ENCODE peak calls at places on chromosomes 11 and 22, in six cellular contexts. One of them, this sample, is unnamed.

GRCh38 chr11:115784796-115785521 is 280.7 kb upstream of the CADM1 start:
- DNase-seq in WTC11: no peak
- DNase-seq in Calu3: no peak
- DNase-seq in neural progenitor cell: no peak
- DNase-seq in dorsolateral prefrontal cortex: no peak
- DNase-seq in uterus: peak
- DNase-seq in this sample: no peak

GRCh38 chr11:79237676-79238075 is 203.2 kb downstream of the TENM4 start:
- DNase-seq in Calu3: no peak
- DNase-seq in dorsolateral prefrontal cortex: no peak
- DNase-seq in uterus: peak
- DNase-seq in WTC11: no peak
- DNase-seq in neural progenitor cell: no peak
- DNase-seq in this sample: no peak

GRCh38 chr11:118652681-118653181 is 26.7 kb downstream of the TREH start:
- DNase-seq in dorsolateral prefrontal cortex: peak
- DNase-seq in neural progenitor cell: no peak
- DNase-seq in uterus: no peak
- DNase-seq in Calu3: no peak
- DNase-seq in WTC11: no peak
- DNase-seq in this sample: no peak

GRCh38 chr11:115161876-115162275 is 342.3 kb downstream of the CADM1 start:
- DNase-seq in Calu3: no peak
- DNase-seq in uterus: no peak
- DNase-seq in dorsolateral prefrontal cortex: no peak
- DNase-seq in neural progenitor cell: no peak
- DNase-seq in WTC11: no peak
- DNase-seq in this sample: no peak

GRCh38 chr11:1548221-1549070 is 23.6 kb downstream of the DUSP8 start:
- DNase-seq in WTC11: peak
- DNase-seq in Calu3: peak
- DNase-seq in uterus: peak
- DNase-seq in dorsolateral prefrontal cortex: peak
- DNase-seq in neural progenitor cell: peak
- DNase-seq in this sample: no peak

GRCh38 chr11:68948496-68948895 is 32.3 kb downstream of the MRGPRD start:
- DNase-seq in WTC11: no peak
- DNase-seq in neural progenitor cell: no peak
- DNase-seq in uterus: no peak
- DNase-seq in dorsolateral prefrontal cortex: no peak
- DNase-seq in Calu3: no peak
- DNase-seq in this sample: no peak

GRCh38 chr11:20125927-20126326 is 34.3 kb downstream of the DBX1 start:
- DNase-seq in uterus: no peak
- DNase-seq in Calu3: no peak
- DNase-seq in neural progenitor cell: no peak
- DNase-seq in dorsolateral prefrontal cortex: no peak
- DNase-seq in WTC11: no peak
- DNase-seq in this sample: no peak

GRCh38 chr11:64553554-64554201 is 37.3 kb upstream of the SLC22A12 start:
- DNase-seq in WTC11: peak
- DNase-seq in neural progenitor cell: peak
- DNase-seq in uterus: peak
- DNase-seq in dorsolateral prefrontal cortex: peak
- DNase-seq in Calu3: peak
- DNase-seq in this sample: peak

GRCh38 chr22:24134090-24134846 is 47.0 kb upstream of the SUSD2 start:
- DNase-seq in uterus: peak
- DNase-seq in Calu3: no peak
- DNase-seq in dorsolateral prefrontal cortex: peak
- DNase-seq in neural progenitor cell: peak
- DNase-seq in WTC11: no peak
- DNase-seq in this sample: peak

GRCh38 chr11:46002146-46002545 is 79.7 kb downstream of the LARGE2 start:
- DNase-seq in uterus: no peak
- DNase-seq in dorsolateral prefrontal cortex: no peak
- DNase-seq in neural progenitor cell: no peak
- DNase-seq in WTC11: no peak
- DNase-seq in Calu3: no peak
- DNase-seq in this sample: no peak

GRCh38 chr11:128717581-128717980 is 23.7 kb downstream of the FLI1 start:
- DNase-seq in WTC11: no peak
- DNase-seq in uterus: no peak
- DNase-seq in dorsolateral prefrontal cortex: no peak
- DNase-seq in neural progenitor cell: no peak
- DNase-seq in Calu3: no peak
- DNase-seq in this sample: no peak

GRCh38 chr22:48871176-48871840 is 956.4 kb downstream of the BRD1 start:
- DNase-seq in uterus: no peak
- DNase-seq in WTC11: no peak
- DNase-seq in dorsolateral prefrontal cortex: no peak
- DNase-seq in neural progenitor cell: no peak
- DNase-seq in Calu3: no peak
- DNase-seq in this sample: no peak

GRCh38 chr11:57156928-57157327 is 24.8 kb upstream of the LRRC55 start:
- DNase-seq in dorsolateral prefrontal cortex: no peak
- DNase-seq in Calu3: no peak
- DNase-seq in uterus: no peak
- DNase-seq in neural progenitor cell: no peak
- DNase-seq in WTC11: no peak
- DNase-seq in this sample: no peak

GRCh38 chr22:19844423-19845368 is 10.0 kb downstream of the GNB1L start:
- DNase-seq in Calu3: no peak
- DNase-seq in WTC11: no peak
- DNase-seq in neural progenitor cell: no peak
- DNase-seq in dorsolateral prefrontal cortex: no peak
- DNase-seq in uterus: peak
- DNase-seq in this sample: peak

GRCh38 chr22:38927033-38927789 is 30.2 kb upstream of the APOBEC3A start:
- DNase-seq in dorsolateral prefrontal cortex: peak
- DNase-seq in uterus: peak
- DNase-seq in WTC11: peak
- DNase-seq in neural progenitor cell: peak
- DNase-seq in Calu3: peak
- DNase-seq in this sample: peak
- TF ChIP-seq CTCF in dorsolateral prefrontal cortex: peak
- TF ChIP-seq CTCF in uterus: peak
- TF ChIP-seq CTCF in WTC11: peak
- TF ChIP-seq CTCF in neural progenitor cell: peak
- TF ChIP-seq CTCF in Calu3: peak
- TF ChIP-seq CTCF in this sample: peak

GRCh38 chr11:473415-473814 is 23.3 kb downstream of the PTDSS2 start:
- DNase-seq in WTC11: no peak
- DNase-seq in uterus: no peak
- DNase-seq in Calu3: no peak
- DNase-seq in neural progenitor cell: no peak
- DNase-seq in dorsolateral prefrontal cortex: no peak
- DNase-seq in this sample: no peak

GRCh38 chr11:471468-472145 is 21.5 kb downstream of the PTDSS2 start:
- DNase-seq in Calu3: no peak
- DNase-seq in WTC11: no peak
- DNase-seq in dorsolateral prefrontal cortex: no peak
- DNase-seq in neural progenitor cell: no peak
- DNase-seq in uterus: no peak
- DNase-seq in this sample: no peak

GRCh38 chr11:473975-474785 is 24.1 kb downstream of the PTDSS2 start:
- DNase-seq in uterus: no peak
- DNase-seq in WTC11: no peak
- DNase-seq in neural progenitor cell: no peak
- DNase-seq in dorsolateral prefrontal cortex: no peak
- DNase-seq in Calu3: no peak
- DNase-seq in this sample: no peak

GRCh38 chr11:472816-473215 is 22.7 kb downstream of the PTDSS2 start:
- DNase-seq in uterus: no peak
- DNase-seq in WTC11: no peak
- DNase-seq in neural progenitor cell: no peak
- DNase-seq in Calu3: no peak
- DNase-seq in dorsolateral prefrontal cortex: no peak
- DNase-seq in this sample: no peak

DNA sequence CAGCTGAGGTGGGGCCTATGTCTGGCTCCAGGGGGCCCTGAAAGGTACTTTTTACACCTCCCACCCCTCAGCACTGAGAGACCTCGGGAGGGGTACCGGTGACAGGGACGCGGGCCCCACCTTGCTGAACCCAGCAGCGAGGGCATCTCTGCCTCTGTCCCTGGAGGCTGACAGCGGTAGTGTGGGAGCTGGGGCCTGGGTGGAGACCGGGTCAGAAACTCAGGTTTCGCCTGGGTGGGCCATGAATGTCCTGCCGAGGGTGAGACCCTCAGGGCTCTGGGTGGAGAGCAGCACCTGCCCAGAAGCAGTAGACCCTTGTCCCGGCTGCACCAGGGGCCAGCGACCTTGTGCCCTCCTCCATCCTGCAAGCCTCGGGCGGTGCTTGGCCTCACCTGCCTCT is 22.2 kb downstream of the PTDSS2 start:
- DNase-seq in WTC11: no peak
- DNase-seq in neural progenitor cell: no peak
- DNase-seq in Calu3: no peak
- DNase-seq in dorsolateral prefrontal cortex: no peak
- DNase-seq in uterus: no peak
- DNase-seq in this sample: no peak
- TF ChIP-seq CTCF in WTC11: no peak
- TF ChIP-seq CTCF in neural progenitor cell: no peak
- TF ChIP-seq CTCF in Calu3: no peak
- TF ChIP-seq CTCF in dorsolateral prefrontal cortex: no peak
- TF ChIP-seq CTCF in uterus: no peak
- TF ChIP-seq CTCF in this sample: no peak

GRCh38 chr11:8689726-8690255 is 7.2 kb downstream of the RPL27A start:
- DNase-seq in dorsolateral prefrontal cortex: no peak
- DNase-seq in neural progenitor cell: no peak
- DNase-seq in uterus: no peak
- DNase-seq in Calu3: no peak
- DNase-seq in WTC11: no peak
- DNase-seq in this sample: no peak

GRCh38 chr11:8686325-8686724 is 3.7 kb downstream of the RPL27A start:
- DNase-seq in dorsolateral prefrontal cortex: no peak
- DNase-seq in neural progenitor cell: no peak
- DNase-seq in uterus: no peak
- DNase-seq in Calu3: no peak
- DNase-seq in WTC11: no peak
- DNase-seq in this sample: no peak

GRCh38 chr11:8685820-8686219 is 3.2 kb downstream of the RPL27A start:
- DNase-seq in Calu3: no peak
- DNase-seq in neural progenitor cell: no peak
- DNase-seq in dorsolateral prefrontal cortex: no peak
- DNase-seq in uterus: no peak
- DNase-seq in WTC11: no peak
- DNase-seq in this sample: no peak

GRCh38 chr11:8690374-8691342 is 8.1 kb downstream of the RPL27A start:
- DNase-seq in neural progenitor cell: no peak
- DNase-seq in Calu3: no peak
- DNase-seq in uterus: no peak
- DNase-seq in WTC11: no peak
- DNase-seq in dorsolateral prefrontal cortex: no peak
- DNase-seq in this sample: no peak

GRCh38 chr11:8688414-8689362 is 6.1 kb downstream of the RPL27A start:
- DNase-seq in Calu3: peak
- DNase-seq in WTC11: peak
- DNase-seq in uterus: peak
- DNase-seq in dorsolateral prefrontal cortex: peak
- DNase-seq in neural progenitor cell: peak
- DNase-seq in this sample: peak
- TF ChIP-seq CTCF in Calu3: no peak
- TF ChIP-seq CTCF in WTC11: no peak
- TF ChIP-seq CTCF in uterus: peak
- TF ChIP-seq CTCF in dorsolateral prefrontal cortex: peak
- TF ChIP-seq CTCF in neural progenitor cell: peak
- TF ChIP-seq CTCF in this sample: no peak

GRCh38 chr22:27723150-27723549 is 78.4 kb downstream of the MN1 start:
- DNase-seq in dorsolateral prefrontal cortex: no peak
- DNase-seq in neural progenitor cell: no peak
- DNase-seq in WTC11: no peak
- DNase-seq in uterus: no peak
- DNase-seq in Calu3: no peak
- DNase-seq in this sample: no peak
- TF ChIP-seq CTCF in dorsolateral prefrontal cortex: no peak
- TF ChIP-seq CTCF in neural progenitor cell: peak
- TF ChIP-seq CTCF in WTC11: no peak
- TF ChIP-seq CTCF in uterus: no peak
- TF ChIP-seq CTCF in Calu3: peak
- TF ChIP-seq CTCF in this sample: peak

GRCh38 chr22:22031571-22031970 is 49.0 kb upstream of the TOP3B start:
- DNase-seq in dorsolateral prefrontal cortex: no peak
- DNase-seq in WTC11: no peak
- DNase-seq in uterus: no peak
- DNase-seq in neural progenitor cell: no peak
- DNase-seq in Calu3: no peak
- DNase-seq in this sample: no peak
- TF ChIP-seq CTCF in dorsolateral prefrontal cortex: no peak
- TF ChIP-seq CTCF in WTC11: no peak
- TF ChIP-seq CTCF in uterus: no peak
- TF ChIP-seq CTCF in neural progenitor cell: no peak
- TF ChIP-seq CTCF in Calu3: no peak
- TF ChIP-seq CTCF in this sample: no peak

GRCh38 chr22:36284171-36284571 is 31.2 kb downstream of the APOL1 start:
- DNase-seq in neural progenitor cell: no peak
- DNase-seq in WTC11: no peak
- DNase-seq in Calu3: no peak
- DNase-seq in dorsolateral prefrontal cortex: no peak
- DNase-seq in uterus: no peak
- DNase-seq in this sample: no peak
- TF ChIP-seq CTCF in neural progenitor cell: no peak
- TF ChIP-seq CTCF in WTC11: no peak
- TF ChIP-seq CTCF in Calu3: no peak
- TF ChIP-seq CTCF in dorsolateral prefrontal cortex: no peak
- TF ChIP-seq CTCF in uterus: no peak
- TF ChIP-seq CTCF in this sample: no peak

GRCh38 chr11:41660585-41660984 is 201.1 kb upstream of the LRRC4C start:
- DNase-seq in dorsolateral prefrontal cortex: no peak
- DNase-seq in Calu3: no peak
- DNase-seq in neural progenitor cell: peak
- DNase-seq in WTC11: peak
- DNase-seq in uterus: no peak
- DNase-seq in this sample: no peak
- TF ChIP-seq CTCF in dorsolateral prefrontal cortex: no peak
- TF ChIP-seq CTCF in Calu3: no peak
- TF ChIP-seq CTCF in neural progenitor cell: peak
- TF ChIP-seq CTCF in WTC11: peak
- TF ChIP-seq CTCF in uterus: no peak
- TF ChIP-seq CTCF in this sample: no peak

GRCh38 chr11:132126973-132127900 is 756.8 kb downstream of the NTM start:
- DNase-seq in neural progenitor cell: peak
- DNase-seq in WTC11: peak
- DNase-seq in Calu3: no peak
- DNase-seq in uterus: no peak
- DNase-seq in dorsolateral prefrontal cortex: peak
- DNase-seq in this sample: no peak
- TF ChIP-seq CTCF in neural progenitor cell: peak
- TF ChIP-seq CTCF in WTC11: peak
- TF ChIP-seq CTCF in Calu3: no peak
- TF ChIP-seq CTCF in uterus: no peak
- TF ChIP-seq CTCF in dorsolateral prefrontal cortex: peak
- TF ChIP-seq CTCF in this sample: peak

This sample was measured in CD14-positive monocyte.